ENCODE peak calls at places on chromosome 6, in nine cellular contexts. One of them, this sample, is unnamed.

GRCh38 chr6:52566201-52566600 is 10.7 kb downstream of the TRAM2 start:
- DNase-seq in spleen: no peak
- DNase-seq in HCT116: no peak
- DNase-seq in tibial nerve: no peak
- DNase-seq in heart left ventricle: no peak
- DNase-seq in CD8-positive, alpha-beta T cell: no peak
- DNase-seq in neuronal stem cell: no peak
- DNase-seq in sigmoid colon: no peak
- DNase-seq in lower lobe of right lung: no peak
- DNase-seq in this sample: no peak

GRCh38 chr6:33600761-33601160 is 20.4 kb upstream of the ITPR3 start:
- DNase-seq in spleen: no peak
- DNase-seq in neuronal stem cell: no peak
- DNase-seq in HCT116: no peak
- DNase-seq in tibial nerve: no peak
- DNase-seq in lower lobe of right lung: no peak
- DNase-seq in heart left ventricle: no peak
- DNase-seq in CD8-positive, alpha-beta T cell: no peak
- DNase-seq in sigmoid colon: no peak
- DNase-seq in this sample: no peak

GRCh38 chr6:137391061-137391814 is 103.0 kb downstream of the OLIG3 start:
- DNase-seq in lower lobe of right lung: no peak
- DNase-seq in tibial nerve: no peak
- DNase-seq in HCT116: no peak
- DNase-seq in CD8-positive, alpha-beta T cell: no peak
- DNase-seq in sigmoid colon: no peak
- DNase-seq in spleen: no peak
- DNase-seq in neuronal stem cell: no peak
- DNase-seq in heart left ventricle: no peak
- DNase-seq in this sample: no peak

GRCh38 chr6:43593938-43594337 is 18.0 kb downstream of the POLH start:
- DNase-seq in lower lobe of right lung: no peak
- DNase-seq in HCT116: no peak
- DNase-seq in sigmoid colon: no peak
- DNase-seq in spleen: no peak
- DNase-seq in tibial nerve: no peak
- DNase-seq in CD8-positive, alpha-beta T cell: no peak
- DNase-seq in neuronal stem cell: no peak
- DNase-seq in heart left ventricle: no peak
- DNase-seq in this sample: no peak

GRCh38 chr6:45535933-45536332 is 158.2 kb upstream of the SUPT3H start:
- DNase-seq in neuronal stem cell: no peak
- DNase-seq in spleen: no peak
- DNase-seq in heart left ventricle: no peak
- DNase-seq in lower lobe of right lung: no peak
- DNase-seq in tibial nerve: no peak
- DNase-seq in CD8-positive, alpha-beta T cell: no peak
- DNase-seq in HCT116: no peak
- DNase-seq in sigmoid colon: no peak
- DNase-seq in this sample: no peak

GRCh38 chr6:123965894-123966293 is 162.2 kb downstream of the NKAIN2 start:
- DNase-seq in sigmoid colon: no peak
- DNase-seq in tibial nerve: no peak
- DNase-seq in lower lobe of right lung: no peak
- DNase-seq in HCT116: no peak
- DNase-seq in heart left ventricle: no peak
- DNase-seq in CD8-positive, alpha-beta T cell: no peak
- DNase-seq in neuronal stem cell: peak
- DNase-seq in spleen: no peak
- DNase-seq in this sample: no peak

GRCh38 chr6:125631165-125631564 is 118.3 kb upstream of the HEY2 start:
- DNase-seq in sigmoid colon: no peak
- DNase-seq in heart left ventricle: no peak
- DNase-seq in HCT116: no peak
- DNase-seq in lower lobe of right lung: no peak
- DNase-seq in neuronal stem cell: no peak
- DNase-seq in CD8-positive, alpha-beta T cell: no peak
- DNase-seq in spleen: no peak
- DNase-seq in tibial nerve: no peak
- DNase-seq in this sample: no peak

GRCh38 chr6:135576055-135576454 is 78.5 kb upstream of the AHI1 start:
- DNase-seq in CD8-positive, alpha-beta T cell: no peak
- DNase-seq in tibial nerve: no peak
- DNase-seq in heart left ventricle: no peak
- DNase-seq in lower lobe of right lung: no peak
- DNase-seq in spleen: no peak
- DNase-seq in sigmoid colon: no peak
- DNase-seq in HCT116: no peak
- DNase-seq in neuronal stem cell: no peak
- DNase-seq in this sample: no peak

GRCh38 chr6:41698350-41698781 is 37.0 kb downstream of the TFEB start:
- DNase-seq in HCT116: no peak
- DNase-seq in sigmoid colon: no peak
- DNase-seq in neuronal stem cell: no peak
- DNase-seq in lower lobe of right lung: no peak
- DNase-seq in CD8-positive, alpha-beta T cell: no peak
- DNase-seq in spleen: no peak
- DNase-seq in heart left ventricle: peak
- DNase-seq in tibial nerve: no peak
- DNase-seq in this sample: no peak

GRCh38 chr6:26024651-26025046 is 62.0 kb downstream of the TRIM38 start:
- DNase-seq in HCT116: no peak
- DNase-seq in sigmoid colon: no peak
- DNase-seq in spleen: no peak
- DNase-seq in tibial nerve: no peak
- DNase-seq in neuronal stem cell: no peak
- DNase-seq in lower lobe of right lung: no peak
- DNase-seq in heart left ventricle: no peak
- DNase-seq in CD8-positive, alpha-beta T cell: no peak
- DNase-seq in this sample: no peak

GRCh38 chr6:43490523-43490939 is 13.2 kb downstream of the TJAP1 start:
- DNase-seq in lower lobe of right lung: no peak
- DNase-seq in HCT116: no peak
- DNase-seq in heart left ventricle: no peak
- DNase-seq in tibial nerve: no peak
- DNase-seq in spleen: no peak
- DNase-seq in CD8-positive, alpha-beta T cell: no peak
- DNase-seq in neuronal stem cell: no peak
- DNase-seq in sigmoid colon: no peak
- DNase-seq in this sample: no peak

GRCh38 chr6:11702039-11702795 is 76.4 kb downstream of the ADTRP start:
- DNase-seq in tibial nerve: no peak
- DNase-seq in CD8-positive, alpha-beta T cell: no peak
- DNase-seq in neuronal stem cell: no peak
- DNase-seq in spleen: no peak
- DNase-seq in HCT116: no peak
- DNase-seq in heart left ventricle: no peak
- DNase-seq in lower lobe of right lung: no peak
- DNase-seq in sigmoid colon: no peak
- DNase-seq in this sample: no peak

GRCh38 chr6:87900160-87900698 is 147.4 kb upstream of the SPACA1 start:
- DNase-seq in spleen: peak
- DNase-seq in sigmoid colon: no peak
- DNase-seq in HCT116: no peak
- DNase-seq in lower lobe of right lung: no peak
- DNase-seq in heart left ventricle: no peak
- DNase-seq in CD8-positive, alpha-beta T cell: no peak
- DNase-seq in neuronal stem cell: no peak
- DNase-seq in tibial nerve: no peak
- DNase-seq in this sample: no peak

GRCh38 chr6:34990971-34991560 is 102.0 kb downstream of the ANKS1A start:
- DNase-seq in spleen: no peak
- DNase-seq in sigmoid colon: no peak
- DNase-seq in HCT116: no peak
- DNase-seq in heart left ventricle: no peak
- DNase-seq in neuronal stem cell: no peak
- DNase-seq in lower lobe of right lung: no peak
- DNase-seq in tibial nerve: no peak
- DNase-seq in CD8-positive, alpha-beta T cell: no peak
- DNase-seq in this sample: no peak
- H3K27ac ChIP-seq in spleen: no peak
- H3K27ac ChIP-seq in sigmoid colon: peak
- H3K27ac ChIP-seq in HCT116: no peak
- H3K27ac ChIP-seq in heart left ventricle: peak
- H3K27ac ChIP-seq in neuronal stem cell: no peak
- H3K27ac ChIP-seq in lower lobe of right lung: no peak
- H3K27ac ChIP-seq in tibial nerve: no peak
- H3K27ac ChIP-seq in CD8-positive, alpha-beta T cell: no peak
- H3K27ac ChIP-seq in this sample: no peak

GRCh38 chr6:14658909-14659561 is 541.5 kb downstream of the CD83 start:
- DNase-seq in neuronal stem cell: no peak
- DNase-seq in sigmoid colon: no peak
- DNase-seq in lower lobe of right lung: no peak
- DNase-seq in spleen: no peak
- DNase-seq in heart left ventricle: no peak
- DNase-seq in HCT116: no peak
- DNase-seq in CD8-positive, alpha-beta T cell: no peak
- DNase-seq in tibial nerve: peak
- DNase-seq in this sample: no peak

GRCh38 chr6:14658030-14658429 is 540.5 kb downstream of the CD83 start:
- DNase-seq in tibial nerve: no peak
- DNase-seq in HCT116: no peak
- DNase-seq in sigmoid colon: no peak
- DNase-seq in spleen: no peak
- DNase-seq in CD8-positive, alpha-beta T cell: no peak
- DNase-seq in neuronal stem cell: no peak
- DNase-seq in lower lobe of right lung: no peak
- DNase-seq in heart left ventricle: no peak
- DNase-seq in this sample: no peak

GRCh38 chr6:14655201-14655988 is 537.8 kb downstream of the CD83 start:
- DNase-seq in spleen: no peak
- DNase-seq in CD8-positive, alpha-beta T cell: no peak
- DNase-seq in tibial nerve: no peak
- DNase-seq in lower lobe of right lung: no peak
- DNase-seq in sigmoid colon: no peak
- DNase-seq in HCT116: no peak
- DNase-seq in heart left ventricle: no peak
- DNase-seq in neuronal stem cell: no peak
- DNase-seq in this sample: peak

GRCh38 chr6:14655990-14656640 is 538.5 kb downstream of the CD83 start:
- DNase-seq in CD8-positive, alpha-beta T cell: no peak
- DNase-seq in neuronal stem cell: no peak
- DNase-seq in lower lobe of right lung: no peak
- DNase-seq in tibial nerve: no peak
- DNase-seq in sigmoid colon: no peak
- DNase-seq in heart left ventricle: no peak
- DNase-seq in HCT116: no peak
- DNase-seq in spleen: no peak
- DNase-seq in this sample: no peak

GRCh38 chr6:14656676-14657075 is 539.1 kb downstream of the CD83 start:
- DNase-seq in tibial nerve: no peak
- DNase-seq in neuronal stem cell: no peak
- DNase-seq in heart left ventricle: no peak
- DNase-seq in lower lobe of right lung: no peak
- DNase-seq in HCT116: no peak
- DNase-seq in sigmoid colon: no peak
- DNase-seq in spleen: no peak
- DNase-seq in CD8-positive, alpha-beta T cell: no peak
- DNase-seq in this sample: no peak
- H3K4me3 ChIP-seq in tibial nerve: no peak
- H3K4me3 ChIP-seq in neuronal stem cell: no peak
- H3K4me3 ChIP-seq in heart left ventricle: no peak
- H3K4me3 ChIP-seq in lower lobe of right lung: no peak
- H3K4me3 ChIP-seq in HCT116: no peak
- H3K4me3 ChIP-seq in sigmoid colon: no peak
- H3K4me3 ChIP-seq in spleen: no peak
- H3K4me3 ChIP-seq in CD8-positive, alpha-beta T cell: no peak
- H3K4me3 ChIP-seq in this sample: no peak

GRCh38 chr6:74507649-74508048 is 698.2 kb downstream of the COL12A1 start:
- DNase-seq in lower lobe of right lung: no peak
- DNase-seq in sigmoid colon: no peak
- DNase-seq in HCT116: no peak
- DNase-seq in CD8-positive, alpha-beta T cell: no peak
- DNase-seq in neuronal stem cell: no peak
- DNase-seq in heart left ventricle: no peak
- DNase-seq in spleen: no peak
- DNase-seq in tibial nerve: no peak
- DNase-seq in this sample: no peak
- H3K27ac ChIP-seq in lower lobe of right lung: no peak
- H3K27ac ChIP-seq in sigmoid colon: no peak
- H3K27ac ChIP-seq in HCT116: no peak
- H3K27ac ChIP-seq in CD8-positive, alpha-beta T cell: no peak
- H3K27ac ChIP-seq in neuronal stem cell: no peak
- H3K27ac ChIP-seq in heart left ventricle: no peak
- H3K27ac ChIP-seq in spleen: no peak
- H3K27ac ChIP-seq in tibial nerve: no peak
- H3K27ac ChIP-seq in this sample: no peak

GRCh38 chr6:149855040-149855654 is 9.0 kb downstream of the LRP11 start:
- DNase-seq in sigmoid colon: no peak
- DNase-seq in tibial nerve: no peak
- DNase-seq in heart left ventricle: no peak
- DNase-seq in CD8-positive, alpha-beta T cell: no peak
- DNase-seq in neuronal stem cell: no peak
- DNase-seq in lower lobe of right lung: no peak
- DNase-seq in spleen: no peak
- DNase-seq in HCT116: peak
- DNase-seq in this sample: no peak
- H3K4me3 ChIP-seq in sigmoid colon: no peak
- H3K4me3 ChIP-seq in tibial nerve: no peak
- H3K4me3 ChIP-seq in heart left ventricle: no peak
- H3K4me3 ChIP-seq in CD8-positive, alpha-beta T cell: no peak
- H3K4me3 ChIP-seq in neuronal stem cell: no peak
- H3K4me3 ChIP-seq in lower lobe of right lung: no peak
- H3K4me3 ChIP-seq in spleen: no peak
- H3K4me3 ChIP-seq in HCT116: peak
- H3K4me3 ChIP-seq in this sample: no peak

GRCh38 chr6:130158061-130158460 is 64.7 kb downstream of the SAMD3 start:
- DNase-seq in lower lobe of right lung: no peak
- DNase-seq in HCT116: no peak
- DNase-seq in heart left ventricle: no peak
- DNase-seq in sigmoid colon: no peak
- DNase-seq in tibial nerve: no peak
- DNase-seq in neuronal stem cell: no peak
- DNase-seq in spleen: no peak
- DNase-seq in CD8-positive, alpha-beta T cell: no peak
- DNase-seq in this sample: no peak
- H3K27ac ChIP-seq in lower lobe of right lung: no peak
- H3K27ac ChIP-seq in HCT116: no peak
- H3K27ac ChIP-seq in heart left ventricle: no peak
- H3K27ac ChIP-seq in sigmoid colon: no peak
- H3K27ac ChIP-seq in tibial nerve: no peak
- H3K27ac ChIP-seq in neuronal stem cell: no peak
- H3K27ac ChIP-seq in spleen: no peak
- H3K27ac ChIP-seq in CD8-positive, alpha-beta T cell: no peak
- H3K27ac ChIP-seq in this sample: no peak

This sample was measured in WERI-Rb-1.